ENCODE peak calls at places on chromosomes 4 and X, in six cellular contexts. Y is ascending aorta; D is NT2/D1; P is CD8-positive, alpha-beta T cell; C is cardiac muscle cell; B is heart left ventricle. O is an unnamed sample.
A peak's percentile ranks its signal among the peaks of the same experiment; 100 is the strongest.

GRCh38 chr4:8461086-8461485 is 20.5 kb downstream of the TRMT44 start:
- DNase-seq in Y (no peak), D (no peak), P (no peak), C (no peak), B (no peak), O (no peak)

GRCh38 chrX:75303795-75304194 is 29.9 kb downstream of the UPRT start:
- DNase-seq in Y (no peak), D (no peak), P (no peak), C (no peak), B (no peak), O (no peak)

GRCh38 chr4:8849266-8850073 is 22.2 kb downstream of the HMX1 start:
- DNase-seq in Y (peak; percentile 37), D (no peak), P (no peak), C (no peak), B (no peak), O (no peak)

GRCh38 chrX:63514575-63514967 is 163.4 kb upstream of the SPIN4 start:
- DNase-seq in Y (no peak), D (no peak), P (no peak), C (no peak), B (no peak), O (no peak)

GRCh38 chrX:96683997-96684338 is 674 bp upstream of the DIAPH2 start:
- DNase-seq in Y (no peak), D (no peak), P (no peak), C (no peak), B (no peak), O (no peak)

GRCh38 chrX:141341341-141341740 is 99.0 kb upstream of the SPANXC start:
- DNase-seq in Y (no peak), D (no peak), P (no peak), C (no peak), B (no peak), O (peak; percentile 42)

GRCh38 chrX:148865237-148865636 is 364.8 kb downstream of the AFF2 start:
- DNase-seq in Y (no peak), D (no peak), P (no peak), C (no peak), B (no peak), O (no peak)

GRCh38 chr4:95547708-95548471 is 883 bp downstream of the UNC5C start:
- DNase-seq in Y (peak; percentile 69), D (no peak), P (no peak), C (peak; percentile 58), B (no peak), O (peak; percentile 29)

GRCh38 chr4:124111922-124112321 is 600.6 kb downstream of the ANKRD50 start:
- DNase-seq in Y (no peak), D (peak; percentile 43), P (no peak), C (peak; percentile 79), B (peak; percentile 41), O (peak; percentile 76)

GRCh38 chrX:42602566-42602965 is 175.4 kb downstream of the PPP1R2C start:
- DNase-seq in Y (no peak), D (no peak), P (no peak), C (no peak), B (no peak), O (peak; percentile 1)

GRCh38 chr4:15368906-15369305 is 58.9 kb upstream of the C1QTNF7 start:
- DNase-seq in Y (no peak), D (no peak), P (no peak), C (no peak), B (no peak), O (no peak)

GRCh38 chr4:77662396-77662795 is 56.8 kb downstream of the CXCL13 start:
- DNase-seq in Y (no peak), D (no peak), P (no peak), C (no peak), B (no peak), O (peak; percentile 5)

GRCh38 chr4:105241456-105241855 is 94.8 kb downstream of the TET2 start:
- DNase-seq in Y (no peak), D (no peak), P (no peak), C (no peak), B (peak; percentile 65), O (no peak)

GRCh38 chrX:7603387-7603786 is 239.6 kb upstream of the VCX start:
- DNase-seq in Y (no peak), D (no peak), P (no peak), C (no peak), B (no peak), O (no peak)

GRCh38 chr4:166991162-166991561 is 243.1 kb downstream of the SPOCK3 start:
- DNase-seq in Y (no peak), D (no peak), P (no peak), C (no peak), B (no peak), O (no peak)

GRCh38 chrX:129825746-129826505 is 17.8 kb downstream of the ZDHHC9 start:
- DNase-seq in Y (no peak), D (no peak), P (no peak), C (no peak), B (no peak), O (no peak)

GRCh38 chr4:153971878-153972277 is 183.0 kb upstream of the SFRP2 start:
- DNase-seq in Y (no peak), D (no peak), P (no peak), C (no peak), B (no peak), O (no peak)

GRCh38 chr4:71304289-71304850 is 34.5 kb upstream of the SLC4A4 start:
- DNase-seq in Y (no peak), D (no peak), P (no peak), C (no peak), B (no peak), O (peak; percentile 24)

GRCh38 chrX:109987884-109988283 is 15.0 kb upstream of the TMEM164 start:
- DNase-seq in Y (no peak), D (no peak), P (no peak), C (no peak), B (no peak), O (no peak)

GRCh38 chr4:78056265-78057129 is 626 bp upstream of the FRAS1 start:
- DNase-seq in Y (peak; percentile 84), D (peak; percentile 73), P (no peak), C (peak; percentile 94), B (peak; percentile 79), O (peak; percentile 81)

GRCh38 chr4:153151535-153152452 is 52.4 kb upstream of the TRIM2 start:
- DNase-seq in Y (peak; percentile 74), D (no peak), P (no peak), C (peak; percentile 75), B (peak; percentile 29), O (peak; percentile 48)

GRCh38 chrX:133516691-133517090 is 101.4 kb upstream of the GPC4 start:
- DNase-seq in Y (no peak), D (no peak), P (no peak), C (no peak), B (no peak), O (no peak)

GRCh38 chrX:11296051-11296450 is 2.8 kb downstream of the AMELX start:
- DNase-seq in Y (no peak), D (no peak), P (no peak), C (no peak), B (no peak), O (no peak)

GRCh38 chr4:72629540-72629939 is 60.5 kb upstream of the ADAMTS3 start:
- DNase-seq in Y (no peak), D (no peak), P (no peak), C (no peak), B (no peak), O (peak; percentile 83)

GRCh38 chr4:35934370-35934981 is 309.8 kb downstream of the ARAP2 start:
- DNase-seq in Y (no peak), D (no peak), P (no peak), C (peak; percentile 37), B (no peak), O (peak; percentile 36)

GRCh38 chr4:78363031-78363430 is 188.5 kb upstream of the ANXA3 start:
- DNase-seq in Y (no peak), D (no peak), P (no peak), C (no peak), B (no peak), O (no peak)

GRCh38 chr4:3706565-3707422 is 59.4 kb upstream of the ADRA2C start:
- DNase-seq in Y (peak; percentile 45), D (no peak), P (no peak), C (no peak), B (no peak), O (no peak)

GRCh38 chr4:3708103-3708510 is 58.1 kb upstream of the ADRA2C start:
- DNase-seq in Y (peak; percentile 94), D (no peak), P (no peak), C (no peak), B (peak; percentile 52), O (no peak)

GRCh38 chr4:3706111-3706511 is 60.1 kb upstream of the ADRA2C start:
- DNase-seq in Y (peak; percentile 61), D (no peak), P (no peak), C (no peak), B (no peak), O (no peak)

GRCh38 chr4:3708611-3709010 is 57.6 kb upstream of the ADRA2C start:
- DNase-seq in Y (peak; percentile 65), D (no peak), P (no peak), C (no peak), B (no peak), O (no peak)

DNA sequence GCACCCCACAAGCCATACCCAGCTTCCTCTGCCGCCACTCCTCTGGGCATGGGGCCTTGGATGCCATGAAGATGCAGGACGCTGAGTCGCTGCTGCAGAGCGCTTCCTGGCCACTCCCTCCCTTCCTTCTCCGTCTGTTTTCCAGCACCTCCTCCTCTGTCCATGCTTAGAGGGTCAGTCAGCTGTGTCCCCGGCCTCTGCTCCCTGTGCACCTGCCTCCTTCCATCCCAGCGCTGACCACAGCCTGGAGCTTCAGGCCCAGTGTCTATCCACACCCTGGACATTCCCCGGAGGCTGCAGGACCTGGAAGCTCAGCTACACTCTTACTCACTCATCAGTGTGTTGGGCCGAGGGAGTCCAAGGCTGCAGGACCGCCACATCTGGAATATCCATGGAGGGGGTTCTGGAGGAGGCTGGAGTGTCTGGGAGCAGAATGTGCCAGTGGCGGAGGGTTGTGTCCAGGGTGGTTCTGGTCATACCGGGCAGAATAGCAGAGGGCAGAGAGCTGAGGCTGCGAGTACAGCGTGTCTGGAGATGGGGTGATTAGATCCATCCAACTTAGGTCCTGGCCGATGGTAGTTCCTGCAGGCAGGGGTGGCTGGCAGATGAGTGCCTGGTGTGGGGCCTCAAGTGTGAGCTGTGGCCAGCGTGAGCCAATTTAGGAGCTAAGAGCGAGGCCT is 58.6 kb upstream of the ADRA2C start:
- DNase-seq in Y (peak; percentile 66), D (no peak), P (no peak), C (no peak), B (no peak), O (no peak)
- H3K4me3 ChIP-seq in Y (peak overlapping the region; percentile 38), D (no peak overlapping the region), P (no peak overlapping the region), C (no peak overlapping the region), B (no peak overlapping the region), O (no peak overlapping the region)

GRCh38 chr4:158865520-158866177 is 96.8 kb downstream of the FNIP2 start:
- DNase-seq in Y (no peak), D (no peak), P (no peak), C (no peak), B (no peak), O (no peak)
- H3K4me3 ChIP-seq in Y (no peak overlapping the region), D (no peak overlapping the region), P (no peak overlapping the region), C (no peak overlapping the region), B (no peak overlapping the region), O (no peak overlapping the region)

GRCh38 chr4:42397635-42398447 is 553 bp downstream of the SHISA3 start:
- DNase-seq in Y (no peak), D (no peak), P (no peak), C (peak; percentile 43), B (no peak), O (peak; percentile 29)
- H3K4me3 ChIP-seq in Y (peak overlapping the region; percentile 54), D (peak overlapping the region; percentile 66), P (peak overlapping the region; percentile 59), C (peak overlapping the region; percentile 31), B (peak overlapping the region; percentile 62), O (peak overlapping the region; percentile 2)

DNA sequence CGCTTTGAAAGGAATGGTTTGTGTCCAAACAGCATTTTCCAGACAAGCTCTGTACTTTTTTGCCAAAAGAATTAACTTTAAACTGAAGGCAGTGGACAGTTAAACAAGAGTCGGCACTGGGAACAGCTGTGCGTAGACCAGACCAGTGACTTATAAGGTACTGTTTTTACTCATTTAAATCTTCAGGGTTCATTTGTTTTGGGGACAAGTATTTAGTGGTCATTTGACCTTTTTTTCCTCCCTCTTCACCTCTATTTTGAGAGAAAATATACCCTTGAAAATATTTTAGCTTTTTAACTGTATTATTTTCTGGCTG is 303.8 kb downstream of the ARHGAP24 start:
- DNase-seq in Y (no peak), D (no peak), P (no peak), C (no peak), B (no peak), O (peak; percentile 13)
- H3K4me3 ChIP-seq in Y (peak overlapping the region; percentile 46), D (no peak overlapping the region), P (no peak overlapping the region), C (no peak overlapping the region), B (peak overlapping the region; percentile 47), O (no peak overlapping the region)